ENCODE peak calls at places on chromosomes 4 and X, in eight cellular contexts. D, Y, K, F, Z, W, C and U are unnamed samples.

GRCh38 chrX:131747173-131747572 is 203.3 kb downstream of the OR13H1 start:
- DNase-seq in D (peak; percentile 79), Y (peak; percentile 84), K (no peak), F (peak; percentile 76), Z (no peak), W (no peak), C (no peak), U (no peak)

GRCh38 chr4:142379277-142380051 is 466.6 kb downstream of the INPP4B start:
- DNase-seq in D (peak; percentile 96), Y (no peak), K (peak; percentile 94), F (no peak), Z (no peak), W (no peak), C (peak; percentile 66), U (peak; percentile 77)

GRCh38 chr4:182876427-182876826 is 40.8 kb downstream of the DCTD start:
- DNase-seq in D (no peak), Y (no peak), K (no peak), F (no peak), Z (no peak), W (no peak), C (no peak), U (no peak)

GRCh38 chr4:8289151-8289750 is 19.7 kb downstream of the HTRA3 start:
- DNase-seq in D (no peak), Y (no peak), K (no peak), F (no peak), Z (no peak), W (no peak), C (no peak), U (no peak)

GRCh38 chr4:41177016-41177415 is 37.3 kb downstream of the APBB2 start:
- DNase-seq in D (peak; percentile 89), Y (no peak), K (peak; percentile 88), F (no peak), Z (no peak), W (no peak), C (no peak), U (peak; percentile 79)

GRCh38 chr4:188781655-188782054 is 642.4 kb downstream of the TRIML1 start:
- DNase-seq in D (no peak), Y (peak; percentile 26), K (peak; percentile 41), F (peak; percentile 31), Z (no peak), W (no peak), C (no peak), U (no peak)

GRCh38 chr4:8185280-8185679 is 13.8 kb upstream of the SH3TC1 start:
- DNase-seq in D (peak; percentile 88), Y (no peak), K (peak; percentile 98), F (no peak), Z (no peak), W (no peak), C (no peak), U (peak; percentile 60)

GRCh38 chrX:114976321-114976720 is 41.1 kb downstream of the IL13RA2 start:
- DNase-seq in D (peak; percentile 14), Y (no peak), K (peak; percentile 75), F (no peak), Z (no peak), W (no peak), C (no peak), U (peak; percentile 54)

GRCh38 chr4:15598644-15599043 is 56.5 kb downstream of the FBXL5 start:
- DNase-seq in D (peak; percentile 68), Y (peak; percentile 32), K (peak; percentile 74), F (no peak), Z (no peak), W (no peak), C (peak; percentile 44), U (no peak)

GRCh38 chr4:5444918-5445517 is 263.3 kb downstream of the EVC2 start:
- DNase-seq in D (no peak), Y (no peak), K (no peak), F (no peak), Z (no peak), W (no peak), C (no peak), U (no peak)

GRCh38 chr4:1693131-1693896 is 9.2 kb upstream of the FAM53A start:
- DNase-seq in D (peak; percentile 67), Y (peak; percentile 78), K (peak; percentile 85), F (peak; percentile 80), Z (peak; percentile 58), W (peak; percentile 78), C (peak; percentile 50), U (peak; percentile 84)

GRCh38 chrX:107766470-107767140 is 9.0 kb downstream of the TSC22D3 start:
- DNase-seq in D (peak; percentile 25), Y (peak; percentile 57), K (peak; percentile 78), F (no peak), Z (peak; percentile 53), W (no peak), C (no peak), U (peak; percentile 75)

GRCh38 chr4:185998791-185999190 is 70.2 kb upstream of the TLR3 start:
- DNase-seq in D (peak; percentile 51), Y (no peak), K (no peak), F (no peak), Z (no peak), W (no peak), C (no peak), U (no peak)

GRCh38 chrX:103554687-103555417 is 30.5 kb upstream of the TCEAL4 start:
- DNase-seq in D (peak; percentile 54), Y (peak; percentile 60), K (peak; percentile 67), F (peak; percentile 56), Z (peak; percentile 17), W (peak; percentile 73), C (peak; percentile 15), U (no peak)

GRCh38 chrX:12548341-12548740 is 242.9 kb upstream of the PRPS2 start:
- DNase-seq in D (no peak), Y (no peak), K (no peak), F (no peak), Z (no peak), W (no peak), C (no peak), U (no peak)

GRCh38 chrX:43582540-43582913 is 73.6 kb upstream of the MAOA start:
- DNase-seq in D (no peak), Y (no peak), K (no peak), F (no peak), Z (no peak), W (no peak), C (no peak), U (no peak)

GRCh38 chrX:104854188-104854587 is 288.2 kb downstream of the IL1RAPL2 start:
- DNase-seq in D (peak; percentile 81), Y (no peak), K (no peak), F (no peak), Z (no peak), W (no peak), C (no peak), U (peak; percentile 2)

GRCh38 chrX:139094671-139095592 is 383.4 kb upstream of the FGF13 start:
- DNase-seq in D (peak; percentile 87), Y (no peak), K (no peak), F (no peak), Z (no peak), W (no peak), C (no peak), U (no peak)

GRCh38 chr4:184361443-184361842 is 112.9 kb downstream of the IRF2 start:
- DNase-seq in D (peak; percentile 42), Y (no peak), K (peak; percentile 79), F (no peak), Z (no peak), W (no peak), C (no peak), U (peak; percentile 80)

GRCh38 chr4:184364100-184364921 is 110.0 kb downstream of the IRF2 start:
- DNase-seq in D (no peak), Y (no peak), K (no peak), F (no peak), Z (no peak), W (no peak), C (no peak), U (no peak)

GRCh38 chr4:184362338-184362737 is 112.0 kb downstream of the IRF2 start:
- DNase-seq in D (peak; percentile 36), Y (no peak), K (peak; percentile 30), F (no peak), Z (no peak), W (no peak), C (no peak), U (no peak)

GRCh38 chr4:184359905-184360304 is 114.4 kb downstream of the IRF2 start:
- DNase-seq in D (no peak), Y (no peak), K (no peak), F (no peak), Z (no peak), W (no peak), C (no peak), U (no peak)

DNA sequence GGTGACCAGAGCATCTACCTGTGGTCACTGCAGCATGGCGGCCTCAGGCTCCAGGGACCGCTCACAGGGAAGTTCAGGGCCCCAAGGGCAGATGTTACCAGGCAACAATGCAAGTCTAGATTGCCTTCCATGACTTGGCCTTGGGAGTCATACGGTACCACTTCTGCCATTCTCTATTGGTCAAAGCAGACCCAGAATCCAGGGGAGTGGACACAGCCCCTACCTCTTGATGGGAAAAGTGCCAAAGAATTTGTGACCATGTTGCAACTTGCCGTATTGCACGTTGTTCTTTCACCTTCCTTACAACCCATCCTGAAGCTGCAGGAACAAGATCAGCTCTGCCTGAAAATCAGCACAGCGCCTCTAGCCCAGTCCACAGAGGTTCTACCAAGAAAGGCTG is 111.1 kb downstream of the IRF2 start:
- DNase-seq in D (no peak), Y (no peak), K (no peak), F (no peak), Z (no peak), W (no peak), C (no peak), U (no peak)
- TF ChIP-seq CTCF in D (no peak), Y (no peak), K (no peak), F (no peak), Z (no peak), W (no peak), C (no peak), U (no peak)

GRCh38 chrX:41300758-41301437 is 33.1 kb upstream of the DDX3X start:
- DNase-seq in D (peak; percentile 50), Y (no peak), K (peak; percentile 62), F (no peak), Z (no peak), W (no peak), C (no peak), U (peak; percentile 28)
- H3K4me3 ChIP-seq in D (no peak overlapping the region), Y (no peak overlapping the region), K (no peak overlapping the region), F (no peak overlapping the region), Z (no peak overlapping the region), W (no peak overlapping the region), C (no peak overlapping the region), U (no peak overlapping the region)

DNA sequence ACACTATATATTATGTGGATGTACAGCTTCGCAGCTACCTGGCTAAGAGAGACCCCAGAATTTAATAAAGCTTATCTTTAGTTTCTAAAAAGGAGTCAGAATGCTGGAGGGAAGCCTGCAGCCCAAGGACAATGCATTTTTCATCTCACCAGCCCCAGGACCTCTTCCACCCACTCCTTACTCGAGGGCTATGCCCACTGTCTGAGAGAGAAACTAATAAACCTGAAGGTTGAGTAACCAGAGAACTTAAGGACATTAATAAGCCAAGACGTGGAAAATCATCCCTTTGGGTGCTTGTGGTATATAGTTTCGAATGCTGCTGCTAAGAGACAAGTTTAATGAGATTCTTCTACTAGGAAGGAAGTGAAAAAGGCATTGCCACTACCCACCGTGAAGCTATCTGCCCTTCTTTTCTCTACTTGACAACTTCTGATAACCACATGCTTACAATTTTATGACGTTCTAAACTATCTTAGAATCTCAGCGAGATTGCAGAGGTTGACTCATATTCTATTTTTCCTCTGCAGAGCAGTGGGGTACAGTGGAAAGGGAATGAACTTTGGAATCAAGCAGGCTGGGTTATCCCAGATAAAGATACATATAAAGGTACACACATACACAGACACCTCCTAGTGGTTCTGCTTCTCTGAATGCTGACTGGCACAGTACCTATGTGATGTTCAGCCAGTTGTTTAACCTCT is 3.3 kb downstream of the RELL1 start:
- DNase-seq in D (no peak), Y (no peak), K (no peak), F (no peak), Z (no peak), W (no peak), C (no peak), U (no peak)
- TF ChIP-seq CTCF in D (no peak), Y (no peak), K (no peak), F (peak; percentile 23), Z (peak; percentile 22), W (no peak), C (no peak), U (peak; percentile 15)

GRCh38 chr4:71237626-71238025 is 101.2 kb upstream of the SLC4A4 start:
- DNase-seq in D (no peak), Y (no peak), K (no peak), F (no peak), Z (no peak), W (no peak), C (no peak), U (no peak)
- H3K4me3 ChIP-seq in D (no peak overlapping the region), Y (no peak overlapping the region), K (no peak overlapping the region), F (no peak overlapping the region), Z (peak overlapping the region; percentile 57), W (no peak overlapping the region), C (no peak overlapping the region), U (no peak overlapping the region)